ENCODE peak calls at places on chromosomes 12 and 14, in ten cellular contexts. Y, H, V, B, Z, P, J, D, F and O are unnamed samples.
A peak's percentile ranks its signal among the peaks of the same experiment; 100 is the strongest.

GRCh38 chr12:93302331-93303229 is 75.1 kb upstream of the NUDT4 start:
- DNase-seq in H (peak; percentile 84), B (no peak), Y (no peak), V (peak; percentile 64), Z (no peak), D (peak; percentile 37), P (peak; percentile 73), F (peak; percentile 24), J (no peak), O (no peak)

GRCh38 chr14:79791055-79791732 is 420.1 kb downstream of the DIO2 start:
- DNase-seq in J (no peak), Y (no peak), Z (no peak), V (no peak), F (no peak), P (no peak), B (no peak), H (no peak), D (no peak), O (no peak)

GRCh38 chr12:55642275-55643068 is 5.8 kb downstream of the OR10P1 start:
- DNase-seq in B (no peak), F (no peak), J (no peak), Y (no peak), H (no peak), V (no peak), Z (no peak), P (no peak), D (no peak), O (no peak)

GRCh38 chr12:105769486-105769885 is 369.3 kb downstream of the NUAK1 start:
- DNase-seq in P (no peak), Y (no peak), H (no peak), F (no peak), D (no peak), B (no peak), V (no peak), Z (no peak), J (no peak), O (no peak)

GRCh38 chr14:22478247-22478646 is 110.8 kb downstream of the DAD1 start:
- DNase-seq in J (no peak), F (no peak), Y (no peak), B (no peak), H (no peak), Z (no peak), D (no peak), P (no peak), V (no peak), O (no peak)

GRCh38 chr12:6347367-6348338 is 5.8 kb upstream of the TNFRSF1A start:
- DNase-seq in P (no peak), D (peak; percentile 77), J (no peak), F (peak; percentile 62), H (no peak), Y (no peak), Z (no peak), B (no peak), V (peak; percentile 97), O (no peak)

GRCh38 chr12:125509195-125509594 is 444.0 kb downstream of the AACS start:
- DNase-seq in Z (no peak), V (no peak), D (no peak), J (no peak), Y (no peak), F (no peak), P (no peak), H (no peak), B (no peak), O (no peak)

GRCh38 chr14:23570806-23571483 is 3.4 kb upstream of the AP1G2 start:
- DNase-seq in J (no peak), H (no peak), D (no peak), P (no peak), B (no peak), V (no peak), Y (no peak), Z (no peak), F (no peak), O (no peak)

GRCh38 chr12:60602601-60603000 is 1006.8 kb downstream of the SLC16A7 start:
- DNase-seq in H (no peak), F (no peak), J (no peak), V (no peak), B (no peak), P (no peak), Z (no peak), Y (no peak), D (no peak), O (no peak)